ENCODE peak calls at places on chromosomes 16 and 17, in five cellular contexts. S is T-cell; A is NK-92 treated with Interleukin-12 subunit alpha and Interleukin-12 subunit beta, amount 100 ng/mL, for 24 hours; P is stimulated activated CD4-positive, alpha-beta T cell treated with anti-CD3 and anti-CD28 coated beads, Interleukin-2, amount 100 ng/mL, for 48 hours; Y is SHP77. K is an unnamed sample.

GRCh38 chr17:4003501-4004421 is 39.5 kb upstream of the ATP2A3 start:
- DNase-seq in S (no peak), A (no peak), P (no peak), Y (no peak), K (no peak)

GRCh38 chr16:75279277-75279676 is 27.9 kb upstream of the BCAR1 start:
- DNase-seq in S (no peak), A (no peak), P (no peak), Y (peak), K (no peak)

GRCh38 chr16:58515871-58516767 is 802 bp downstream of the SETD6 start:
- DNase-seq in S (peak), A (peak), P (peak), Y (no peak), K (no peak)

GRCh38 chr17:79951361-79952264 is 84.1 kb downstream of the TBC1D16 start:
- DNase-seq in S (no peak), A (no peak), P (no peak), Y (no peak), K (peak)

GRCh38 chr16:85428899-85429775 is 184.0 kb upstream of the GSE1 start:
- DNase-seq in S (no peak), A (no peak), P (no peak), Y (no peak), K (no peak)

GRCh38 chr17:1724869-1725641 is 551 bp downstream of the WDR81 start:
- DNase-seq in S (no peak), A (no peak), P (no peak), Y (no peak), K (no peak)

GRCh38 chr17:64061157-64061898 is 40.9 kb upstream of the ICAM2 start:
- DNase-seq in S (no peak), A (no peak), P (no peak), Y (no peak), K (no peak)

GRCh38 chr16:4767872-4768548 is 1.0 kb upstream of the ZNF500 start:
- DNase-seq in S (no peak), A (no peak), P (no peak), Y (peak), K (no peak)

GRCh38 chr17:8995711-8996110 is 25.6 kb upstream of the NTN1 start:
- DNase-seq in S (no peak), A (no peak), P (no peak), Y (no peak), K (no peak)